ENCODE peak calls at places on chromosomes 1 and 21, in four cellular contexts. Z is neural progenitor cell, Y is PC-9, W is H1. J is an unnamed sample.

GRCh38 chr1:221468556-221468955 is 273.3 kb downstream of the DUSP10 start:
- DNase-seq in Z (no peak), Y (no peak), W (no peak), J (no peak)

GRCh38 chr1:17617787-17618557 is 78.5 kb downstream of the ARHGEF10L start:
- DNase-seq in Z (no peak), Y (peak), W (no peak), J (peak)

GRCh38 chr1:224880593-224881307 is 48.7 kb upstream of the DNAH14 start:
- DNase-seq in Z (peak), Y (peak), W (peak), J (no peak)

GRCh38 chr1:209443975-209444651 is 139.4 kb upstream of the CAMK1G start:
- DNase-seq in Z (no peak), Y (no peak), W (no peak), J (no peak)

GRCh38 chr1:1068374-1069060 is 5.6 kb downstream of the RNF223 start:
- DNase-seq in Z (peak), Y (peak), W (no peak), J (no peak)

GRCh38 chr1:248793592-248793991 is 32.1 kb downstream of the SH3BP5L start:
- DNase-seq in Z (no peak), Y (no peak), W (no peak), J (no peak)

GRCh38 chr1:4485398-4485797 is 169.0 kb upstream of the AJAP1 start:
- DNase-seq in Z (no peak), Y (no peak), W (no peak), J (no peak)

GRCh38 chr1:234926252-234926573 is 202.4 kb downstream of the TOMM20 start:
- DNase-seq in Z (no peak), Y (no peak), W (no peak), J (no peak)

GRCh38 chr1:110542730-110543129 is 23.8 kb upstream of the KCNA10 start:
- DNase-seq in Z (peak), Y (no peak), W (no peak), J (peak)

GRCh38 chr21:44018127-44018526 is 6.0 kb downstream of the TRAPPC10 start:
- DNase-seq in Z (no peak), Y (no peak), W (no peak), J (no peak)

GRCh38 chr1:174626031-174627020 is 178.6 kb downstream of the GPR52 start:
- DNase-seq in Z (peak), Y (no peak), W (no peak), J (peak)

GRCh38 chr1:29237906-29238600 is 1.7 kb downstream of the PTPRU start:
- DNase-seq in Z (peak), Y (peak), W (no peak), J (no peak)

GRCh38 chr1:109640285-109640865 is 15.5 kb upstream of the GSTM4 start:
- DNase-seq in Z (peak), Y (peak), W (no peak), J (no peak)

GRCh38 chr1:21680918-21681317 is 11.8 kb upstream of the RAP1GAP start:
- DNase-seq in Z (no peak), Y (no peak), W (no peak), J (peak)

GRCh38 chr1:83520797-83521196 is 478.1 kb downstream of the TTLL7 start:
- DNase-seq in Z (no peak), Y (no peak), W (no peak), J (no peak)

GRCh38 chr1:184773762-184774320 is 19.2 kb upstream of the EDEM3 start:
- DNase-seq in Z (no peak), Y (no peak), W (no peak), J (no peak)

GRCh38 chr1:18556364-18556763 is 74.3 kb upstream of the PAX7 start:
- DNase-seq in Z (peak), Y (no peak), W (no peak), J (no peak)

GRCh38 chr1:2837316-2837715 is 35.8 kb upstream of the TTC34 start:
- DNase-seq in Z (no peak), Y (no peak), W (no peak), J (no peak)

GRCh38 chr1:43227138-43227836 is 42.5 kb upstream of the TMEM125 start:
- DNase-seq in Z (peak), Y (peak), W (peak), J (peak)

GRCh38 chr1:223301346-223301745 is 62.6 kb downstream of the SUSD4 start:
- DNase-seq in Z (no peak), Y (no peak), W (no peak), J (no peak)

GRCh38 chr1:3350441-3351261 is 103.8 kb upstream of the ARHGEF16 start:
- DNase-seq in Z (peak), Y (no peak), W (no peak), J (no peak)

GRCh38 chr1:29050141-29050540 is 73.6 kb downstream of the TMEM200B start:
- DNase-seq in Z (no peak), Y (no peak), W (no peak), J (peak)

GRCh38 chr1:182147136-182147815 is 85.8 kb upstream of the ZNF648 start:
- DNase-seq in Z (no peak), Y (no peak), W (no peak), J (no peak)

GRCh38 chr1:115351143-115351542 is 13.1 kb upstream of the NGF start:
- DNase-seq in Z (no peak), Y (no peak), W (no peak), J (no peak)

GRCh38 chr1:245860681-245861552 is 646.2 kb downstream of the SMYD3 start:
- DNase-seq in Z (no peak), Y (no peak), W (no peak), J (peak)

GRCh38 chr1:158113759-158114127 is 67.0 kb upstream of the CD1D start:
- DNase-seq in Z (no peak), Y (no peak), W (no peak), J (no peak)

GRCh38 chr1:55931272-55931940 is 648.0 kb downstream of the PLPP3 start:
- DNase-seq in Z (no peak), Y (no peak), W (no peak), J (peak)

GRCh38 chr1:71179997-71180396 is 99.2 kb upstream of the ZRANB2 start:
- DNase-seq in Z (no peak), Y (no peak), W (no peak), J (no peak)

GRCh38 chr1:82086739-82087138 is 286.0 kb downstream of the ADGRL2 start:
- DNase-seq in Z (no peak), Y (no peak), W (no peak), J (no peak)

GRCh38 chr1:88224940-88225339 is 459.1 kb upstream of the PKN2 start:
- DNase-seq in Z (no peak), Y (no peak), W (no peak), J (no peak)

GRCh38 chr1:204455063-204455830 is 39.4 kb downstream of the PIK3C2B start:
- DNase-seq in Z (peak), Y (no peak), W (peak), J (no peak)

GRCh38 chr1:83109692-83110091 is 889.2 kb downstream of the TTLL7 start:
- DNase-seq in Z (no peak), Y (no peak), W (no peak), J (no peak)

GRCh38 chr1:37862330-37862729 is 2.9 kb upstream of the MTF1 start:
- DNase-seq in Z (no peak), Y (no peak), W (no peak), J (no peak)

GRCh38 chr1:8412183-8412831 is 94.4 kb downstream of the SLC45A1 start:
- DNase-seq in Z (no peak), Y (no peak), W (no peak), J (peak)

GRCh38 chr21:46126321-46127238 is 28.7 kb downstream of the COL6A2 start:
- DNase-seq in Z (no peak), Y (no peak), W (no peak), J (no peak)

GRCh38 chr1:113415256-113416189 is 25.2 kb downstream of the MAGI3 start:
- DNase-seq in Z (no peak), Y (no peak), W (no peak), J (no peak)

GRCh38 chr1:93735722-93736121 is 54.1 kb upstream of the BCAR3 start:
- DNase-seq in Z (no peak), Y (no peak), W (no peak), J (peak)

GRCh38 chr1:9776685-9777084 is 47.1 kb downstream of the CLSTN1 start:
- DNase-seq in Z (no peak), Y (no peak), W (no peak), J (no peak)

GRCh38 chr1:9782116-9782751 is 41.5 kb downstream of the CLSTN1 start:
- DNase-seq in Z (no peak), Y (no peak), W (no peak), J (no peak)

GRCh38 chr1:9778905-9779304 is 44.9 kb downstream of the CLSTN1 start:
- DNase-seq in Z (no peak), Y (no peak), W (no peak), J (no peak)

GRCh38 chr1:9782897-9783296 is 40.9 kb downstream of the CLSTN1 start:
- DNase-seq in Z (no peak), Y (no peak), W (no peak), J (no peak)

GRCh38 chr1:9780554-9781110 is 43.1 kb downstream of the CLSTN1 start:
- DNase-seq in Z (no peak), Y (no peak), W (no peak), J (no peak)
- H3K4me2 ChIP-seq in Z (no peak), Y (no peak), W (no peak), J (no peak)

GRCh38 chr1:189336115-189337100 is 1141.3 kb downstream of the BRINP3 start:
- DNase-seq in Z (no peak), Y (no peak), W (no peak), J (no peak)
- TF ChIP-seq CTCF in Z (no peak), Y (no peak), W (no peak), J (no peak)

GRCh38 chr1:156847591-156848460 is 11.1 kb downstream of the INSRR start:
- DNase-seq in Z (no peak), Y (no peak), W (no peak), J (no peak)

GRCh38 chr1:156851779-156852413 is 7.0 kb downstream of the INSRR start:
- DNase-seq in Z (no peak), Y (no peak), W (no peak), J (no peak)

GRCh38 chr1:156848461-156849150 is 10.3 kb downstream of the INSRR start:
- DNase-seq in Z (peak), Y (peak), W (no peak), J (peak)

GRCh38 chr1:156846643-156847042 is 12.3 kb downstream of the INSRR start:
- DNase-seq in Z (no peak), Y (no peak), W (no peak), J (no peak)

DNA sequence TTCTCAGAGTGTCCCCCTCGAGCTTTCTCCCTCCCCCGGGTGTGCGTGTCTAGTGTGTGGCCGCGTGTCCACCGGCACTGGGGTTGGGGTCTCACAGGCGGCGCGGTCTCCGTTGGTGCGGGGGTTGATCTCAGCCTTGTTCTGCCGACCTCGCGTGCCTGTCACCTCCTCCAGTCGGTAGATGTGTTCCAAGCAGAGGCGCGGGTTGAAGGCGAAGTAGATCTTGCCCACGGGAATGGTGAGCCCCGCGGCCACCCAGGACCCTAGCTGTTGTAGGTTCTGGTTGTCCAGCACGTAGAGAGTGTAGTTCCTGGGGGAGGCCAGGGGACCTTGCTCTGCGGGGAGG is 9.8 kb downstream of the INSRR start:
- DNase-seq in Z (no peak), Y (no peak), W (no peak), J (no peak)
- TF ChIP-seq EZH2 in Z (peak), Y (no peak), W (peak), J (peak)

DNA sequence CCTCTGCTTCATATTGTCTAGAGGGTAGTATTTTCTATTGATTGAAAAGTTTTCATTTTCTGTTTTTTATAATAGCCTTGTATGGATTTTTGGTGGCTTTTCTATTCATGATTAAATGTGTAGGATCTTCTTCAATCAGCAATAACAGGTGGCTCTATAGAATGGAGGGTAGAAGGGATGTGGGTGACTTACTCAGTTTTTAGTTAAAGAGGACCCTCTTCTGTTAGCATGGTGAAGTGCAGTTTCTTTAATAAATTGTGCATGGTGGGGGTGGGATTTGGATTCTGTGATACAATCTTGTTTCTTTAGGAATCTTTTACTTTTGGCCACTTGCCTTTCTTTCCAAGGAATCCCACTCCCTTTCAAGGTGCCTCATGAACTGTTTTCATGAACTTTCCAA is 64.7 kb downstream of the SLC35A3 start:
- DNase-seq in Z (peak), Y (no peak), W (no peak), J (no peak)
- H3K4me2 ChIP-seq in Z (peak), Y (no peak), W (no peak), J (no peak)

J was measured in astrocyte.